ENCODE peak calls at places on chromosomes 6 and 20, in six cellular contexts. H is spleen; W is activated CD4-positive, CD25-positive, alpha-beta regulatory T cell; Q is effector memory CD8-positive, alpha-beta T cell; S is GM04503; U is fibroblast of pulmonary artery. I is an unnamed sample.

GRCh38 chr6:40972814-40973213 is 66.2 kb downstream of the UNC5CL start:
- DNase-seq in H (no peak), W (no peak), Q (no peak), S (no peak), U (no peak), I (no peak)

GRCh38 chr20:25574411-25574810 is 10.9 kb downstream of the NINL start:
- DNase-seq in H (peak), W (no peak), Q (no peak), S (no peak), U (peak), I (no peak)

GRCh38 chr6:68559716-68560115 is 75.4 kb upstream of the ADGRB3 start:
- DNase-seq in H (no peak), W (no peak), Q (no peak), S (no peak), U (peak), I (no peak)

GRCh38 chr6:40610229-40610628 is 23.1 kb upstream of the LRFN2 start:
- DNase-seq in H (no peak), W (no peak), Q (no peak), S (no peak), U (no peak), I (no peak)

GRCh38 chr6:141451508-141452353 is 681.0 kb upstream of the GJE1 start:
- DNase-seq in H (no peak), W (no peak), Q (no peak), S (peak), U (peak), I (no peak)

GRCh38 chr6:45504947-45505346 is 127.2 kb upstream of the SUPT3H start:
- DNase-seq in H (no peak), W (no peak), Q (no peak), S (no peak), U (peak), I (no peak)

GRCh38 chr6:49409951-49410542 is 53.0 kb downstream of the MMUT start:
- DNase-seq in H (no peak), W (peak), Q (peak), S (peak), U (peak), I (peak)

GRCh38 chr20:64051532-64052325 is 2.3 kb upstream of the SOX18 start:
- DNase-seq in H (peak), W (no peak), Q (no peak), S (no peak), U (no peak), I (no peak)

GRCh38 chr6:73929421-73929820 is 233.4 kb downstream of the CD109 start:
- DNase-seq in H (no peak), W (no peak), Q (no peak), S (no peak), U (peak), I (no peak)

GRCh38 chr6:109743739-109744138 is 52.6 kb downstream of the FIG4 start:
- DNase-seq in H (no peak), W (no peak), Q (no peak), S (no peak), U (peak), I (no peak)

GRCh38 chr20:62350629-62351422 is 16.3 kb downstream of the LAMA5 start:
- DNase-seq in H (no peak), W (no peak), Q (no peak), S (no peak), U (no peak), I (no peak)

GRCh38 chr20:19947611-19948264 is 69.4 kb upstream of the NAA20 start:
- DNase-seq in H (no peak), W (no peak), Q (no peak), S (no peak), U (peak), I (no peak)

GRCh38 chr6:148818939-148819575 is 72.2 kb downstream of the UST start:
- DNase-seq in H (no peak), W (no peak), Q (no peak), S (no peak), U (peak), I (no peak)

GRCh38 chr6:104951677-104952076 is 5.2 kb upstream of the LIN28B start:
- DNase-seq in H (no peak), W (no peak), Q (no peak), S (no peak), U (no peak), I (no peak)

GRCh38 chr6:104941694-104942177 is 15.2 kb upstream of the LIN28B start:
- DNase-seq in H (no peak), W (no peak), Q (no peak), S (no peak), U (no peak), I (no peak)

GRCh38 chr20:35286077-35286898 is 1.7 kb upstream of the EIF6 start:
- DNase-seq in H (no peak), W (no peak), Q (no peak), S (no peak), U (no peak), I (no peak)

I was measured in stimulated activated CD4-positive, alpha-beta T cell treated with anti-CD3 and anti-CD28 coated beads, TNF-alpha, amount 100 ng/mL, for 4 hours.